ENCODE peak calls at places on chromosome 16, in ten cellular contexts. T is EL; L is NCI-H510A treated with DMSO at 0.1 percent for 48 hours; N is KBM-7; U is thyroid gland; S is NCI-H1930; E is AG09319; G is Peyer's patch; I is naive thymus-derived CD4-positive, alpha-beta T cell; O is activated T-helper 1 cell treated with anti-CD3 and anti-CD28 coated beads, Interleukin-12 subunit alpha, Interleukin-12 subunit beta, Interleukin-2, Interleukin-4 antibody, amounts not matched to agents 30 ng/mL and 10 ng/mL and 1 ng/mL, durations not matched to agents 14 hours and 24 hours and 36 hours. F is an unnamed sample.

GRCh38 chr16:2150418-2151187 is 2.2 kb downstream of the RAB26 start:
- DNase-seq in N (peak), O (no peak), E (no peak), G (no peak), T (peak), L (peak), U (no peak), I (no peak), S (peak), F (no peak)

GRCh38 chr16:71255721-71256120 is 25.2 kb upstream of the HYDIN start:
- DNase-seq in O (no peak), I (no peak), T (no peak), G (no peak), L (no peak), S (no peak), E (no peak), N (no peak), U (no peak), F (no peak)

GRCh38 chr16:70680495-70681381 is 5.1 kb downstream of the MTSS2 start:
- DNase-seq in E (no peak), I (no peak), G (no peak), T (no peak), O (no peak), L (no peak), N (no peak), S (no peak), U (no peak), F (no peak)

GRCh38 chr16:29307598-29308507 is 98.7 kb downstream of the NPIPB11 start:
- DNase-seq in S (no peak), I (no peak), U (no peak), O (no peak), E (no peak), G (no peak), T (peak), N (no peak), L (no peak), F (no peak)

GRCh38 chr16:81623365-81624102 is 155.6 kb upstream of the PLCG2 start:
- DNase-seq in G (peak), O (peak), N (peak), L (peak), T (peak), S (no peak), U (peak), E (no peak), I (no peak), F (peak)

GRCh38 chr16:2512920-2513404 is 790 bp upstream of the ATP6V0C start:
- DNase-seq in T (no peak), O (no peak), E (no peak), I (no peak), N (no peak), S (peak), L (peak), G (peak), U (peak), F (no peak)

GRCh38 chr16:48963306-48963705 is 318.3 kb downstream of the CBLN1 start:
- DNase-seq in E (no peak), G (no peak), L (peak), I (no peak), T (peak), N (no peak), U (no peak), S (no peak), O (no peak), F (no peak)

GRCh38 chr16:19717319-19717718 is 708 bp downstream of the KNOP1 start:
- DNase-seq in O (no peak), T (peak), I (no peak), U (no peak), S (no peak), G (no peak), E (no peak), N (no peak), L (peak), F (no peak)

GRCh38 chr16:78639775-78640174 is 540.3 kb downstream of the WWOX start:
- DNase-seq in S (no peak), U (no peak), N (no peak), I (no peak), G (no peak), E (no peak), O (no peak), L (peak), T (no peak), F (no peak)

GRCh38 chr16:70476272-70477020 is 22.1 kb downstream of the FCSK start:
- DNase-seq in L (no peak), G (no peak), N (no peak), T (peak), O (peak), I (no peak), S (no peak), E (no peak), U (no peak), F (peak)

GRCh38 chr16:49876716-49877129 is 20.8 kb upstream of the ZNF423 start:
- DNase-seq in E (no peak), T (peak), N (peak), L (no peak), O (peak), G (peak), I (no peak), S (no peak), U (peak), F (peak)

GRCh38 chr16:66650707-66651473 is 45.7 kb downstream of the CMTM4 start:
- DNase-seq in I (peak), G (peak), T (peak), E (peak), S (peak), U (peak), N (peak), L (peak), O (peak), F (peak)

GRCh38 chr16:77840623-77841274 is 52.4 kb downstream of the VAT1L start:
- DNase-seq in I (no peak), S (no peak), L (no peak), E (peak), G (no peak), U (no peak), N (no peak), O (no peak), T (peak), F (no peak)

F was measured in Kasumi-1.